ENCODE peak calls at places on chromosomes 4 and X, in five cellular contexts. One of them, this sample, is unnamed. For H3K4me1, the result is how much of the 10 kb centered on the place peaks cover.

GRCh38 chrX:29687687-29688086 is 527.7 kb upstream of the MAGEB2 start:
- DNase-seq in tibial nerve: no peak
- DNase-seq in breast epithelium: no peak
- DNase-seq in endothelial cell of umbilical vein: peak
- DNase-seq in vagina: no peak
- DNase-seq in this sample: no peak

GRCh38 chr4:3822230-3822947 is 56.2 kb downstream of the ADRA2C start:
- DNase-seq in endothelial cell of umbilical vein: no peak
- DNase-seq in vagina: no peak
- DNase-seq in breast epithelium: no peak
- DNase-seq in tibial nerve: no peak
- DNase-seq in this sample: no peak

GRCh38 chr4:40573593-40574311 is 55.9 kb downstream of the RBM47 start:
- DNase-seq in endothelial cell of umbilical vein: no peak
- DNase-seq in vagina: no peak
- DNase-seq in breast epithelium: no peak
- DNase-seq in tibial nerve: no peak
- DNase-seq in this sample: no peak

GRCh38 chr4:123452585-123452984 is 56.0 kb downstream of the SPRY1 start:
- DNase-seq in breast epithelium: no peak
- DNase-seq in vagina: no peak
- DNase-seq in tibial nerve: peak
- DNase-seq in endothelial cell of umbilical vein: peak
- DNase-seq in this sample: no peak

GRCh38 chrX:136250191-136251041 is 784 bp downstream of the MAP7D3 start:
- DNase-seq in vagina: no peak
- DNase-seq in endothelial cell of umbilical vein: peak
- DNase-seq in tibial nerve: no peak
- DNase-seq in breast epithelium: no peak
- DNase-seq in this sample: no peak

GRCh38 chrX:140343226-140343873 is 161.5 kb downstream of the SOX3 start:
- DNase-seq in tibial nerve: no peak
- DNase-seq in breast epithelium: no peak
- DNase-seq in vagina: no peak
- DNase-seq in endothelial cell of umbilical vein: no peak
- DNase-seq in this sample: no peak

GRCh38 chr4:153131478-153132069 is 72.7 kb upstream of the TRIM2 start:
- DNase-seq in tibial nerve: no peak
- DNase-seq in endothelial cell of umbilical vein: no peak
- DNase-seq in vagina: no peak
- DNase-seq in breast epithelium: no peak
- DNase-seq in this sample: no peak

GRCh38 chr4:128502818-128503527 is 215.4 kb upstream of the PGRMC2 start:
- DNase-seq in breast epithelium: no peak
- DNase-seq in endothelial cell of umbilical vein: peak
- DNase-seq in vagina: no peak
- DNase-seq in tibial nerve: no peak
- DNase-seq in this sample: no peak

GRCh38 chr4:23970193-23970850 is 80.5 kb upstream of the PPARGC1A start:
- DNase-seq in endothelial cell of umbilical vein: no peak
- DNase-seq in tibial nerve: no peak
- DNase-seq in vagina: no peak
- DNase-seq in breast epithelium: no peak
- DNase-seq in this sample: no peak

GRCh38 chr4:13092702-13093101 is 391.4 kb downstream of the RAB28 start:
- DNase-seq in tibial nerve: no peak
- DNase-seq in vagina: no peak
- DNase-seq in endothelial cell of umbilical vein: no peak
- DNase-seq in breast epithelium: no peak
- DNase-seq in this sample: no peak

GRCh38 chrX:30979271-30979670 is 90.2 kb upstream of the TAB3 start:
- DNase-seq in breast epithelium: no peak
- DNase-seq in vagina: no peak
- DNase-seq in tibial nerve: no peak
- DNase-seq in endothelial cell of umbilical vein: no peak
- DNase-seq in this sample: no peak

GRCh38 chrX:9940397-9940796 is 26.8 kb upstream of the CLDN34 start:
- DNase-seq in endothelial cell of umbilical vein: peak
- DNase-seq in breast epithelium: no peak
- DNase-seq in tibial nerve: no peak
- DNase-seq in vagina: no peak
- DNase-seq in this sample: no peak

GRCh38 chr4:80680934-80681333 is 345.4 kb downstream of the CFAP299 start:
- DNase-seq in tibial nerve: no peak
- DNase-seq in vagina: no peak
- DNase-seq in endothelial cell of umbilical vein: no peak
- DNase-seq in breast epithelium: no peak
- DNase-seq in this sample: no peak

GRCh38 chr4:107843394-107843793 is 18.7 kb downstream of the SGMS2 start:
- DNase-seq in tibial nerve: no peak
- DNase-seq in breast epithelium: no peak
- DNase-seq in vagina: no peak
- DNase-seq in endothelial cell of umbilical vein: no peak
- DNase-seq in this sample: no peak

GRCh38 chr4:153205757-153206156 is 1.5 kb downstream of the TRIM2 start:
- DNase-seq in tibial nerve: no peak
- DNase-seq in breast epithelium: no peak
- DNase-seq in endothelial cell of umbilical vein: no peak
- DNase-seq in vagina: no peak
- DNase-seq in this sample: no peak

GRCh38 chr4:30959781-30960485 is 239.8 kb downstream of the PCDH7 start:
- DNase-seq in tibial nerve: no peak
- DNase-seq in vagina: no peak
- DNase-seq in breast epithelium: no peak
- DNase-seq in endothelial cell of umbilical vein: no peak
- DNase-seq in this sample: no peak
- H3K4me1 ChIP-seq in tibial nerve: under half
- H3K4me1 ChIP-seq in vagina: under half
- H3K4me1 ChIP-seq in breast epithelium: under half
- H3K4me1 ChIP-seq in endothelial cell of umbilical vein: under half
- H3K4me1 ChIP-seq in this sample: under half

GRCh38 chr4:10457255-10457801 is at the start of gene ZNF518B:
- DNase-seq in vagina: no peak
- DNase-seq in endothelial cell of umbilical vein: peak
- DNase-seq in breast epithelium: peak
- DNase-seq in tibial nerve: peak
- DNase-seq in this sample: peak
- TF ChIP-seq POLR2A in vagina: peak
- TF ChIP-seq POLR2A in endothelial cell of umbilical vein: peak
- TF ChIP-seq POLR2A in breast epithelium: no peak
- TF ChIP-seq POLR2A in tibial nerve: peak
- TF ChIP-seq POLR2A in this sample: peak

GRCh38 chr4:4859799-4860380 is 425 bp downstream of the MSX1 start:
- DNase-seq in breast epithelium: no peak
- DNase-seq in endothelial cell of umbilical vein: peak
- DNase-seq in vagina: no peak
- DNase-seq in tibial nerve: no peak
- DNase-seq in this sample: no peak
- H3K4me1 ChIP-seq in breast epithelium: under half
- H3K4me1 ChIP-seq in endothelial cell of umbilical vein: under half
- H3K4me1 ChIP-seq in vagina: under half
- H3K4me1 ChIP-seq in tibial nerve: half or more
- H3K4me1 ChIP-seq in this sample: under half

DNA sequence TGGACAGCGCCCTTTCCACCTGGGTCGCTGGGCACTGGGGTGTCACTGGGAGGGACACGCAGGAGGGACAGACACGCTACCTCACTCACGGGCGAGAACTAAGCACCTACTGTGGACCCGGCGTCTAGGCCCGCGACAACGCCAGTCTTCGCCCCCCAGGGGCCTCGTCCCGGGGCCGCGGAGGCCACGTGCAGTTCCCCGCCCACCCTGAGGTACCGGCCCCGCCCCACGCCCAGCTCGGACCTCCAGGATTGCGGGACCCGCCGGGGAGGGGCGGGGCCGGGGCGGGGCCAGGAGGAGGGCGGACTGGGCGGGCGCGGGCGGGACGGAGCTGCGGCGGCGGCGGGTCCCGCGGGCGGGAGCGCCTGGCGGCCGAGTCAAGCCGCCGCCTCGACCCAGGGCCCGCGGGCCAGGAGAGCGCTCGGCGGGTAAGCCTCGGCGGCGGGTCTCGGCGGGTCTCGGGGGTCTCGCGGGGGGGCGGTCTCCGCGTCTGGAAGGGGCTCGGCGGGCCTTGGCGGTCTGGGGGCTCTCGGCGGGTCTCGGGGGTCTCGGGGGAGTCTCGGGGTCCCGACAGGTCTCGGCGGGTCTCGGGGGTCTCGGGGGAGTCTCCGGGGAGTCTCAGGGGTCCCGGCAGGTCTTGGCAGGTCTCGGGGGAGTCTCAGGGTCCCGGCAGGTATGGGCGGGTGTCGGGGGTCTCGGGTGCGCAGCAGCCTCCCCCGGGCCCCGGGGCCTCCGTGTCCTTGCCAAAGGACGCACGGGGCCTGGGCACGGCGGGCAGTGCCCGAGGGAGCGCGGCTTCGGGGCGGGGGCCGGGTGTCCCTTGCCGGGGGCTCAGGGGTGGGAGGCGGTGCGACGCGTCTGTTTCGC is at the start of gene SH3BP2:
- DNase-seq in endothelial cell of umbilical vein: peak
- DNase-seq in vagina: no peak
- DNase-seq in tibial nerve: peak
- DNase-seq in breast epithelium: peak
- DNase-seq in this sample: peak
- TF ChIP-seq POLR2A in endothelial cell of umbilical vein: peak
- TF ChIP-seq POLR2A in vagina: peak
- TF ChIP-seq POLR2A in tibial nerve: peak
- TF ChIP-seq POLR2A in breast epithelium: no peak
- TF ChIP-seq POLR2A in this sample: no peak

This sample was measured in ovary.